ENCODE peak calls at places on chromosomes 12 and 14, in four cellular contexts. E is GM12878, X is HEK293T, N is K562. K is an unnamed sample.

GRCh38 chr12:66688836-66689439 is 10.1 kb upstream of the GRIP1 start:
- DNase-seq in E (no peak), X (peak; percentile 73), N (no peak), K (peak; percentile 65)

GRCh38 chr12:123120452-123121166 is 30.3 kb downstream of the PITPNM2 start:
- DNase-seq in E (no peak), X (no peak), N (no peak), K (no peak)

GRCh38 chr14:39025810-39026627 is 77.0 kb downstream of the SEC23A start:
- DNase-seq in E (no peak), X (no peak), N (no peak), K (peak; percentile 87)

GRCh38 chr12:53483225-53483978 is 15.9 kb downstream of the MAP3K12 start:
- DNase-seq in E (no peak), X (no peak), N (no peak), K (no peak)

GRCh38 chr14:98633380-98633779 is 638.6 kb downstream of the BCL11B start:
- DNase-seq in E (no peak), X (no peak), N (no peak), K (peak; percentile 7)

GRCh38 chr14:53384073-53384472 is 230.9 kb upstream of the DDHD1 start:
- DNase-seq in E (no peak), X (no peak), N (no peak), K (no peak)

GRCh38 chr14:80930836-80931389 is 10.6 kb downstream of the CEP128 start:
- DNase-seq in E (peak; percentile 88), X (no peak), N (no peak), K (no peak)

GRCh38 chr12:2291182-2291832 is 238.5 kb downstream of the CACNA1C start:
- DNase-seq in E (no peak), X (peak; percentile 82), N (peak; percentile 80), K (peak; percentile 33)

GRCh38 chr12:112738531-112738930 is 53.0 kb upstream of the RPH3A start:
- DNase-seq in E (no peak), X (no peak), N (no peak), K (no peak)

GRCh38 chr12:105522166-105522825 is 191.8 kb downstream of the C12orf75 start:
- DNase-seq in E (no peak), X (no peak), N (no peak), K (no peak)

GRCh38 chr14:54420478-54421116 is 20.6 kb downstream of the CNIH1 start:
- DNase-seq in E (no peak), X (peak; percentile 64), N (peak; percentile 23), K (peak; percentile 46)

GRCh38 chr14:63186453-63186852 is 17.8 kb upstream of the RHOJ start:
- DNase-seq in E (no peak), X (no peak), N (no peak), K (no peak)

GRCh38 chr12:1913377-1914115 is 4.9 kb downstream of the CACNA2D4 start:
- DNase-seq in E (no peak), X (peak; percentile 4), N (no peak), K (no peak)

GRCh38 chr12:85690146-85690545 is 146.1 kb downstream of the RASSF9 start:
- DNase-seq in E (no peak), X (no peak), N (no peak), K (no peak)

GRCh38 chr12:1840561-1840960 is 20.2 kb downstream of the LRTM2 start:
- DNase-seq in E (no peak), X (no peak), N (no peak), K (no peak)

GRCh38 chr14:100141133-100141497 is 18.3 kb downstream of the DEGS2 start:
- DNase-seq in E (no peak), X (no peak), N (no peak), K (no peak)

GRCh38 chr14:73634333-73634833 is 10.4 kb upstream of the DNAL1 start:
- DNase-seq in E (no peak), X (no peak), N (no peak), K (no peak)

GRCh38 chr12:5258498-5258897 is 173.4 kb upstream of the NTF3 start:
- DNase-seq in E (no peak), X (no peak), N (no peak), K (no peak)

GRCh38 chr14:100582496-100583165 is 4.6 kb downstream of the BEGAIN start:
- DNase-seq in E (no peak), X (no peak), N (no peak), K (no peak)

GRCh38 chr12:113912761-113913295 is 53.3 kb downstream of the RBM19 start:
- DNase-seq in E (no peak), X (peak; percentile 80), N (peak; percentile 81), K (peak; percentile 50)

GRCh38 chr12:106115450-106115849 is 23.3 kb downstream of the NUAK1 start:
- DNase-seq in E (no peak), X (no peak), N (no peak), K (no peak)

GRCh38 chr14:93991649-93992048 is 5.5 kb upstream of the CCDC197 start:
- DNase-seq in E (no peak), X (no peak), N (no peak), K (no peak)

GRCh38 chr14:94649543-94650443 is 37.6 kb downstream of the SERPINA3 start:
- DNase-seq in E (no peak), X (no peak), N (no peak), K (no peak)

DNA sequence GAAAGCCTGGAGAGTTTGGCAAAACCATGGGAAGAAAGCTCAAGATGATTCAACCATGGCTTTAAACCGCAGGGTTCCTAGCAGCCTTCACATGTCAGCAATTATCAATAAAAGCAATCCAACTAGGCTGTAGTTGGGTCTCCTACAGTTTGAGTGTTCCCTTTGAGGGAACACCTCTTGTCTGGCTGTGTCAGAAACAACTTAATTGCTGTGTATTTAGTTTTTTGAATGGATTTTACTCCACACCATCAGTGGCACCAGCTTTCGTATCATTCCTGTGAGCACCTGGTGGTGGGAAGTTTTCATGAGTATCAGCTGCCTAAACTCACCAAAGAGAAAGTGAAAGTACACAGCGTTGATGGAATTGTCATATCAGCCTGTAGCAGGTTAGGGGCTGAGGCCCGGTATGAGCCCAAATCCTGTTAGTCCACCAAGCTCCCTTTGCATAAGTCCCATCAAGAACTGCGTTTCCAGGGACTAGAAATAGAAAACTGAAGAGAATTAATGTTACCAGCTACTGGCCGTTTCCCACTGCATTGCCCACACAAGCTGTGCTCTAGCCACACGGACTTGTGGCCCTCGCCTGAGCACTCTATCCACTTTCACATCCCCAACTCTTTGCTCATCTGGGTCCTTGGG is 10.9 kb upstream of the IL26 start:
- DNase-seq in E (peak; percentile 40), X (no peak), N (peak; percentile 14), K (peak; percentile 27)
- TF ChIP-seq TARDBP in E (no peak), X (no peak), N (no peak), K (no peak)

GRCh38 chr14:104191409-104191997 is 53.1 kb downstream of the KIF26A start:
- DNase-seq in E (no peak), X (no peak), N (no peak), K (no peak)
- TF ChIP-seq TARDBP in E (no peak), X (no peak), N (no peak), K (no peak)

GRCh38 chr12:108477055-108477880 is 37.8 kb upstream of the FICD start:
- DNase-seq in E (no peak), X (no peak), N (peak; percentile 51), K (no peak)

GRCh38 chr12:108478611-108479010 is 36.5 kb upstream of the FICD start:
- DNase-seq in E (no peak), X (peak; percentile 25), N (no peak), K (no peak)

GRCh38 chr12:108473400-108474055 is 41.5 kb upstream of the FICD start:
- DNase-seq in E (no peak), X (no peak), N (no peak), K (no peak)

GRCh38 chr12:108477881-108478259 is 37.2 kb upstream of the FICD start:
- DNase-seq in E (no peak), X (no peak), N (no peak), K (no peak)

DNA sequence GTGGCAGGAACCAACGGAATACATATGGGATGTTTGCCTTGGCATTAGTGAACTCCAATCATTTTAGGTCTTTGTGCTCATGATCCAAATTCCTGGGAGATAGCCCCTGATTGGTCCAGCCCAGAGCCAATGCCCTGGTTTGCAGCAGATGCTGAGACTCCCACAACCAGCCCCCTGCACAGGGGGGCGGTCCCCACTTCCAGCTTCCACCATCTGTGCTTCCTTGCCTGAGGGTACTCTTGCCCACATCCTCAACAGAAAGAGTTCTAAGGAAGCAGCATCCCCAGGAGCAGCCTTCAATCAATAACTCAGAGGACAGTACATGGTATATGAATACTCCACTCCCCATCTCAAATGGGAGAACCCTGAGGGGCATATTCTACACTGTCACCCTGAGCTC is 39.7 kb upstream of the FICD start:
- DNase-seq in E (no peak), X (no peak), N (no peak), K (no peak)
- TF ChIP-seq TARDBP in E (no peak), X (no peak), N (no peak), K (no peak)

GRCh38 chr14:35161231-35161630 is 38.9 kb downstream of the PRORP start:
- DNase-seq in E (no peak), X (no peak), N (no peak), K (no peak)
- TF ChIP-seq TARDBP in E (no peak), X (no peak), N (no peak), K (no peak)

DNA sequence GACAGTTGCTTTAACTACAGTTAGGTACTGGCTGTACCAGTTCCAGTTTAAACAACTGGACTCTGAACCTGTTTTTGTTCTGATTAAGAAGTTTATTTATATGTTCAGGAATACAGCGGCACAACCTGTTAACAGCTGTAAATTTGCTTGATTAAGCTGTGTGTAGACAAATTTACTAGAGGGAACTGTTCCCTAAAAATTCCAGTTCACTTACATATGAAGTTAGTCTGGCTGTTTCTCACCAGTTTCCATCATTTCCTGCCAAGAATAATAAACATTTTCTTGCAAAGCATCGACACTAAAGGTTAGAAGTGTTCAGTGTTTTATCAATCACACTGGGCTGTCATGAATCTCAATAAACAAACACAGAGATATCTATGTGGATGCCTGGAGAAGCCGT is 192.1 kb downstream of the RAD51B start:
- DNase-seq in E (no peak), X (peak; percentile 17), N (no peak), K (no peak)
- TF ChIP-seq TARDBP in E (no peak), X (no peak), N (no peak), K (no peak)

DNA sequence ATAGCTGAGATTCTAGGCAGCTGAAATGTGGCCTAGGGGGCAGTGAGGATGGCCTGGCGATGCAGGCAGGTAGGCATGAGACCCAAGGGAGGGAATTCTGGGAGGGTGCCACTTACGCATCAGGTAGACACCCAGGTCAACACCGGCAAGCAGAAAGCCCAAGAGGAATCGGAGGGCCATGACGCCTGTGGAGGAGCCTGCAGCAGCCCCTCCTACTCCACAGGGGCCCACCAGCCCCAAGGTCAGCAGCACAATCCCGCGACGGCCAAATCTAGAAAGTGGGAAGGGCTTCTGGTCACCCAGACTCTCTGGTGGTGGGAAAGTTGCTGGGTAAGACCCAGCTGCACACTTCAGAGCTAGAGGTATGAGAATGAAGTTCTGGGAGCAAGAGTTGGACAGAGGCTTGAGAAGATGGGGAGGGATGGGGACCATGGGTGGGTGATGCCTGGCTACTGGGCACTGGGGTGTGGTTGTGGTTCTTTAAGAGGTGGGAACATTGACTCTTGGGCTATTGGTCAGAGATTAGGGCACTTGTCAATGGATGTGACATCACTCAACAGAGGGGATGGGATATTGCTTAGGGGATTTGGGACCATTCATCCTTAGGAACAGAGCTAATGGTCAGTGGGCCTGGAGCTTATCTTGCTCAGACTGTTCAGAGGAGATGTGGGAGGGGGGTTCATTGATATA is 3.4 kb downstream of the SLC22A17 start:
- DNase-seq in E (no peak), X (no peak), N (no peak), K (no peak)
- TF ChIP-seq TARDBP in E (no peak), X (no peak), N (no peak), K (no peak)

DNA sequence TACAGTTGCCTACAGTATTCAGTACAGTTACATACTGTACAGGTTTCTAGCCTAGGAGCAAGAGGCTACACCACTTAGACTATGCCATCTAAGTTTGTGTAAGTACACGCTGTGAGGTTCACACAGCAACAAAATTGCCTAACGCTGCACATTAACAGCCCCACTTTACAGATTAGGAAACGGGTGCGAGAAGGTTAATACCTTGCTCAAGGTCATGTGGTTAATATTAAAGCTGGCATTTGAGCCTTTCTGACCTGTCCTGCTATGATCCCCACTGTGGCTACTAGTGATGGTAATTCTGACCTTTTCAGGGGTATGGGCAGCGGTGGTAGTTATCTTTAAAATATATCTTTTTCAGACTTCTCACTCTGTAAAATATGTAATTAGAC is 20.9 kb downstream of the ACVR1B start:
- DNase-seq in E (no peak), X (no peak), N (no peak), K (no peak)
- TF ChIP-seq TARDBP in E (no peak), X (no peak), N (no peak), K (no peak)